ENCODE peak calls at places on chromosome 20, in nine cellular contexts. O is tibial nerve, B is spleen, Y is HCT116, G is adrenal gland, L is transverse colon, X is A549, J is esophagus squamous epithelium, W is heart left ventricle. U is an unnamed sample.

GRCh38 chr20:20712004-20712473 is 405 bp downstream of the RALGAPA2 start:
- DNase-seq in O (no peak), B (no peak), Y (no peak), G (peak; percentile 36), L (peak; percentile 46), X (no peak), J (no peak), W (no peak), U (peak; percentile 89)

GRCh38 chr20:41367956-41368355 is 1.3 kb upstream of the EMILIN3 start:
- DNase-seq in O (no peak), B (no peak), Y (no peak), G (no peak), L (no peak), X (no peak), J (no peak), W (no peak), U (no peak)

GRCh38 chr20:19486448-19486847 is 271.6 kb upstream of the RIN2 start:
- DNase-seq in O (no peak), B (no peak), Y (no peak), G (no peak), L (no peak), X (no peak), J (no peak), W (no peak), U (no peak)

GRCh38 chr20:31569163-31570020 is 35.7 kb upstream of the ID1 start:
- DNase-seq in O (peak; percentile 71), B (peak; percentile 86), Y (no peak), G (peak; percentile 50), L (peak; percentile 64), X (no peak), J (no peak), W (peak; percentile 42), U (no peak)

GRCh38 chr20:13526551-13526950 is 112.2 kb downstream of the TASP1 start:
- DNase-seq in O (no peak), B (no peak), Y (no peak), G (no peak), L (no peak), X (no peak), J (no peak), W (no peak), U (no peak)

GRCh38 chr20:3704085-3704484 is 8.3 kb downstream of the SIGLEC1 start:
- DNase-seq in O (no peak), B (peak; percentile 50), Y (no peak), G (no peak), L (no peak), X (no peak), J (no peak), W (no peak), U (no peak)

GRCh38 chr20:6994452-6994851 is 227.0 kb downstream of the BMP2 start:
- DNase-seq in O (no peak), B (no peak), Y (no peak), G (no peak), L (no peak), X (peak; percentile 9), J (no peak), W (no peak), U (no peak)

GRCh38 chr20:58697201-58697866 is 4.7 kb downstream of the NPEPL1 start:
- DNase-seq in O (no peak), B (peak; percentile 72), Y (no peak), G (peak; percentile 8), L (peak; percentile 4), X (no peak), J (no peak), W (no peak), U (no peak)

GRCh38 chr20:47175501-47175900 is 181.0 kb downstream of the ZMYND8 start:
- DNase-seq in O (no peak), B (peak; percentile 67), Y (no peak), G (no peak), L (no peak), X (no peak), J (no peak), W (peak; percentile 38), U (no peak)

GRCh38 chr20:59331721-59332329 is 31.4 kb downstream of the EDN3 start:
- DNase-seq in O (no peak), B (no peak), Y (no peak), G (no peak), L (no peak), X (no peak), J (no peak), W (no peak), U (no peak)

GRCh38 chr20:36384022-36384619 is 78.0 kb downstream of the DLGAP4 start:
- DNase-seq in O (no peak), B (no peak), Y (peak; percentile 31), G (peak; percentile 42), L (no peak), X (no peak), J (no peak), W (no peak), U (no peak)

GRCh38 chr20:4154958-4155411 is 139.6 kb upstream of the RNF24 start:
- DNase-seq in O (no peak), B (peak; percentile 81), Y (no peak), G (no peak), L (peak; percentile 52), X (peak; percentile 78), J (no peak), W (peak; percentile 63), U (no peak)

GRCh38 chr20:2873747-2874041 is 413 bp downstream of the PTPRA start:
- DNase-seq in O (no peak), B (peak; percentile 94), Y (no peak), G (no peak), L (peak; percentile 62), X (peak; percentile 35), J (no peak), W (no peak), U (no peak)

GRCh38 chr20:23566199-23566932 is 1.9 kb downstream of the CST9L start:
- DNase-seq in O (no peak), B (peak; percentile 35), Y (no peak), G (no peak), L (no peak), X (no peak), J (no peak), W (no peak), U (no peak)

GRCh38 chr20:1673424-1673823 is 15.8 kb upstream of the SIRPG start:
- DNase-seq in O (no peak), B (no peak), Y (no peak), G (no peak), L (no peak), X (no peak), J (no peak), W (no peak), U (no peak)

GRCh38 chr20:1674990-1675389 is 17.4 kb upstream of the SIRPG start:
- DNase-seq in O (no peak), B (no peak), Y (no peak), G (no peak), L (no peak), X (no peak), J (no peak), W (no peak), U (no peak)

GRCh38 chr20:1674361-1674760 is 16.8 kb upstream of the SIRPG start:
- DNase-seq in O (no peak), B (peak; percentile 85), Y (no peak), G (no peak), L (peak; percentile 46), X (no peak), J (no peak), W (no peak), U (no peak)

GRCh38 chr20:1671891-1672669 is 14.5 kb upstream of the SIRPG start:
- DNase-seq in O (no peak), B (no peak), Y (no peak), G (no peak), L (no peak), X (no peak), J (no peak), W (no peak), U (no peak)

GRCh38 chr20:1672728-1673127 is 15.1 kb upstream of the SIRPG start:
- DNase-seq in O (no peak), B (no peak), Y (no peak), G (no peak), L (no peak), X (no peak), J (no peak), W (no peak), U (no peak)
- TF ChIP-seq POLR2A in O (no peak), B (no peak), Y (no peak), G (no peak), L (no peak), X (no peak), J (no peak), W (no peak), U (no peak)

DNA sequence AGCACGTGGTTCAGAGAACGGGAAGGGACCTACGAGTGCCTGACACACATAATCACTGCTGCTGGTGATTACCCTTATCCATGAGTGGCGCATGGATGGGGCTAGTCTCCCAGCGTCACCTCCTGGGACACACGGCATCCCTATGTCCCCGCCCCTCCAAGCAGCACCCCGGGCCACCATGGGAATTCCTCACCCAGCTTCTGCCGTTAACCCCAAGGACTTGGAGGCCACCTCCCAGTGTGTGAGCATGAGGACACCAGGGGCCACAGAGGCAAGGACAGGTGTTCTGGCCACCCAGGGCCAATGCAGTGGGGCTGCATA is 9.8 kb downstream of the CHRNA4 start:
- DNase-seq in O (no peak), B (no peak), Y (no peak), G (no peak), L (no peak), X (no peak), J (no peak), W (no peak), U (no peak)
- H3K9me3 ChIP-seq in O (no peaks in the 10 kb centered on the region), B (peaks cover 4% of the 10 kb centered on the region), Y (peaks cover 6% of the 10 kb centered on the region), G (no peaks in the 10 kb centered on the region), L (no peaks in the 10 kb centered on the region), X (no peaks in the 10 kb centered on the region), J (no peaks in the 10 kb centered on the region), W (no peaks in the 10 kb centered on the region), U (no peaks in the 10 kb centered on the region)

GRCh38 chr20:44643596-44644383 is 7.7 kb downstream of the ADA start:
- DNase-seq in O (peak; percentile 42), B (peak; percentile 84), Y (no peak), G (peak; percentile 70), L (peak; percentile 51), X (peak; percentile 62), J (no peak), W (peak; percentile 82), U (no peak)

GRCh38 chr20:44648068-44648467 is 3.4 kb downstream of the ADA start:
- DNase-seq in O (no peak), B (no peak), Y (no peak), G (no peak), L (no peak), X (no peak), J (no peak), W (no peak), U (no peak)

GRCh38 chr20:44646641-44647274 is 4.7 kb downstream of the ADA start:
- DNase-seq in O (no peak), B (no peak), Y (no peak), G (no peak), L (peak; percentile 36), X (no peak), J (no peak), W (no peak), U (no peak)

GRCh38 chr20:44644384-44645131 is 6.9 kb downstream of the ADA start:
- DNase-seq in O (no peak), B (no peak), Y (no peak), G (no peak), L (no peak), X (no peak), J (no peak), W (no peak), U (no peak)

GRCh38 chr20:44646023-44646640 is 5.4 kb downstream of the ADA start:
- DNase-seq in O (no peak), B (peak; percentile 80), Y (no peak), G (no peak), L (peak; percentile 40), X (no peak), J (no peak), W (no peak), U (no peak)
- TF ChIP-seq POLR2A in O (no peak), B (no peak), Y (no peak), G (no peak), L (no peak), X (no peak), J (no peak), W (no peak), U (no peak)

GRCh38 chr20:29302979-29303644 is 1954.4 kb upstream of the DEFB115 start:
- DNase-seq in O (no peak), B (no peak), Y (no peak), G (no peak), L (no peak), X (no peak), J (no peak), W (no peak), U (no peak)
- H3K9me3 ChIP-seq in O (no peaks in the 10 kb centered on the region), B (peaks cover 70% of the 10 kb centered on the region), Y (no peaks in the 10 kb centered on the region), G (no peaks in the 10 kb centered on the region), L (peaks cover 4% of the 10 kb centered on the region), X (peaks cover 4% of the 10 kb centered on the region), J (peaks cover 62% of the 10 kb centered on the region), W (peaks cover 6% of the 10 kb centered on the region), U (no peaks in the 10 kb centered on the region)